ENCODE peak calls at places on chromosomes 11 and 22, in four cellular contexts. S, B, W and N are unnamed samples.

GRCh38 chr11:114668109-114668508 is 10.2 kb upstream of the NXPE2 start:
- DNase-seq in S (no peak), B (no peak), W (no peak), N (no peak)

GRCh38 chr11:15663778-15664218 is 549.1 kb downstream of the INSC start:
- DNase-seq in S (no peak), B (no peak), W (no peak), N (no peak)

GRCh38 chr11:92752122-92752521 is 217.3 kb upstream of the MTNR1B start:
- DNase-seq in S (no peak), B (no peak), W (no peak), N (no peak)

GRCh38 chr11:65213322-65214211 is 31.8 kb downstream of the CAPN1 start:
- DNase-seq in S (no peak), B (no peak), W (peak), N (no peak)

GRCh38 chr11:106177311-106177710 is 99.8 kb downstream of the AASDHPPT start:
- DNase-seq in S (no peak), B (no peak), W (no peak), N (no peak)

GRCh38 chr11:72712168-72712721 is 38.0 kb upstream of the PDE2A start:
- DNase-seq in S (peak), B (no peak), W (no peak), N (no peak)

GRCh38 chr11:117836077-117836960 is 11.8 kb upstream of the FXYD2 start:
- DNase-seq in S (no peak), B (no peak), W (no peak), N (no peak)

GRCh38 chr22:46148336-46148735 is 2.0 kb upstream of the PPARA start:
- DNase-seq in S (no peak), B (no peak), W (no peak), N (no peak)

GRCh38 chr11:99781074-99781473 is 760.3 kb downstream of the CNTN5 start:
- DNase-seq in S (no peak), B (no peak), W (no peak), N (no peak)

GRCh38 chr11:120184946-120185677 is 25.7 kb upstream of the OAF start:
- DNase-seq in S (no peak), B (no peak), W (peak), N (no peak)

GRCh38 chr11:77672276-77672675 is 34.7 kb upstream of the CLNS1A start:
- DNase-seq in S (no peak), B (no peak), W (peak), N (no peak)

GRCh38 chr22:22955276-22955798 is 67.7 kb downstream of the IGLL5 start:
- DNase-seq in S (no peak), B (no peak), W (no peak), N (no peak)

GRCh38 chr22:23893446-23893956 is 682 bp upstream of the MIF start:
- DNase-seq in S (no peak), B (no peak), W (no peak), N (no peak)

GRCh38 chr22:39939830-39940229 is 20.4 kb upstream of the TMA7B start:
- DNase-seq in S (no peak), B (no peak), W (no peak), N (no peak)

GRCh38 chr11:118947091-118947490 is 9.0 kb upstream of the UPK2 start:
- DNase-seq in S (no peak), B (no peak), W (no peak), N (no peak)

GRCh38 chr11:122062763-122063162 is 53.3 kb downstream of the BLID start:
- DNase-seq in S (no peak), B (no peak), W (no peak), N (no peak)

GRCh38 chr22:19750666-19751490 is 9.7 kb upstream of the TBX1 start:
- DNase-seq in S (no peak), B (no peak), W (peak), N (no peak)

GRCh38 chr11:107157809-107158187 is 139.5 kb upstream of the GUCY1A2 start:
- DNase-seq in S (no peak), B (no peak), W (peak), N (no peak)

GRCh38 chr22:31088233-31088986 is 7.3 kb downstream of the SMTN start:
- DNase-seq in S (no peak), B (no peak), W (no peak), N (no peak)

GRCh38 chr11:71115770-71116434 is 136.5 kb downstream of the SHANK2 start:
- DNase-seq in S (no peak), B (no peak), W (no peak), N (no peak)

GRCh38 chr11:12126352-12127019 is 16.1 kb downstream of the MICAL2 start:
- DNase-seq in S (no peak), B (no peak), W (peak), N (no peak)